ENCODE peak calls at places on chromosomes 13 and 19, in ten cellular contexts. U, J, N, K, Z, V, G, B, A and L are unnamed samples.

GRCh38 chr19:2556221-2557092 is 80.5 kb downstream of the GADD45B start:
- DNase-seq in U (no peak), Z (peak; percentile 15), B (no peak), J (no peak), V (no peak), G (no peak), A (no peak), N (no peak), K (no peak), L (no peak)

GRCh38 chr13:77860621-77861020 is 58.0 kb downstream of the EDNRB start:
- DNase-seq in B (peak; percentile 92), U (peak; percentile 3), N (no peak), Z (no peak), A (no peak), J (no peak), V (peak; percentile 90), G (no peak), K (no peak), L (no peak)

GRCh38 chr19:57708641-57709354 is at the start of gene ZNF154:
- DNase-seq in G (peak; percentile 71), K (peak; percentile 69), J (peak; percentile 94), Z (peak; percentile 21), B (peak; percentile 50), V (peak; percentile 84), U (no peak), A (peak; percentile 80), N (no peak), L (no peak)

GRCh38 chr19:5827891-5828660 is 11.4 kb downstream of the FUT6 start:
- DNase-seq in J (peak; percentile 97), U (peak; percentile 51), V (peak; percentile 91), K (peak; percentile 98), N (peak; percentile 45), A (peak; percentile 91), G (peak; percentile 98), Z (peak; percentile 79), B (peak; percentile 90), L (peak; percentile 70)

GRCh38 chr19:33503791-33504444 is 17.7 kb downstream of the PEPD start:
- DNase-seq in J (no peak), B (no peak), A (no peak), Z (no peak), V (no peak), K (no peak), N (no peak), U (no peak), G (no peak), L (no peak)

GRCh38 chr19:48493718-48494515 is 17.7 kb downstream of the LMTK3 start:
- DNase-seq in A (no peak), B (no peak), G (no peak), J (no peak), N (no peak), Z (no peak), V (no peak), U (no peak), K (no peak), L (no peak)

GRCh38 chr13:71067164-71067815 is 799.7 kb downstream of the DACH1 start:
- DNase-seq in A (no peak), Z (no peak), J (peak; percentile 40), B (no peak), N (no peak), V (no peak), G (no peak), U (no peak), K (no peak), L (no peak)

GRCh38 chr13:97742084-97742483 is 211.4 kb upstream of the IPO5 start:
- DNase-seq in G (no peak), V (no peak), A (no peak), Z (no peak), J (no peak), K (no peak), U (no peak), N (no peak), B (no peak), L (no peak)

GRCh38 chr13:46367622-46368327 is 19.3 kb downstream of the RUBCNL start:
- DNase-seq in K (no peak), N (no peak), Z (no peak), B (peak; percentile 82), V (peak; percentile 64), J (no peak), U (no peak), A (peak; percentile 63), G (no peak), L (no peak)

GRCh38 chr13:108225440-108225839 is 7.2 kb downstream of the ABHD13 start:
- DNase-seq in U (no peak), J (no peak), B (no peak), A (no peak), G (no peak), V (no peak), N (no peak), Z (no peak), K (no peak), L (no peak)

GRCh38 chr19:50601407-50602088 is 33.3 kb upstream of the LRRC4B start:
- DNase-seq in K (no peak), V (peak; percentile 39), N (no peak), J (no peak), A (no peak), G (no peak), B (no peak), Z (no peak), U (no peak), L (no peak)

GRCh38 chr19:49155830-49156346 is 692 bp upstream of the HRC start:
- DNase-seq in A (no peak), J (peak; percentile 36), G (no peak), V (no peak), N (no peak), K (no peak), Z (peak; percentile 65), B (no peak), U (no peak), L (no peak)

GRCh38 chr19:38015216-38015615 is 108.2 kb downstream of the SIPA1L3 start:
- DNase-seq in N (no peak), K (no peak), J (no peak), U (no peak), A (no peak), Z (no peak), G (no peak), B (no peak), V (no peak), L (no peak)

GRCh38 chr13:43221611-43222010 is 198.2 kb downstream of the DNAJC15 start:
- DNase-seq in K (no peak), U (no peak), N (no peak), J (no peak), V (no peak), Z (no peak), A (no peak), B (no peak), G (no peak), L (no peak)

GRCh38 chr13:32736648-32737047 is 150.4 kb downstream of the PDS5B start:
- DNase-seq in V (no peak), U (no peak), N (no peak), J (no peak), Z (no peak), A (no peak), K (no peak), B (peak; percentile 15), G (no peak), L (no peak)

GRCh38 chr19:2289714-2290435 is 7.9 kb upstream of the PEAK3 start:
- DNase-seq in V (no peak), G (no peak), U (no peak), K (peak; percentile 85), A (no peak), J (peak; percentile 53), N (no peak), Z (peak; percentile 42), B (no peak), L (no peak)

GRCh38 chr19:1882089-1882785 is 3.1 kb downstream of the ABHD17A start:
- DNase-seq in V (no peak), N (no peak), Z (no peak), K (no peak), A (no peak), U (no peak), J (peak; percentile 36), G (peak; percentile 60), B (no peak), L (no peak)

DNA sequence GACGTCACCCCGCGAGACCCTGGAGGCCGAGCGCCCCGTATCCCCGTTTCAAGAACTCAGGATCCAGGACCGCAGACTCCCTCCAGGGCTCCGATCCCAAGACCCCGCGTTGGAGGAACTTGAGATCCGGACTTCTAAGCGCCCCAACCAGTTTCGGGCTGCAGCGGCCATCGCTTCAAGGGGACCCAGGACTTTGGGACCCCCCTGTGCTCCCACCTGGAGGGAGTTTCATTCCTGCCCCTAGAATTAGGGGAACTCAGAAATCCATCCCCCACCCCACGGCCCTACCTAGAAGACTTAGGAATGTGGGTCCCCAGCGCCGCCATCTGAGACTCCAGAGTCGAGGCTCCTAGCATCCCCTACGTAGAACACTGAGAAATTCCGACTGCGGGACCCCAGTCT is 399 bp downstream of the PLEKHG2 start:
- DNase-seq in A (no peak), K (no peak), G (no peak), N (no peak), U (no peak), J (no peak), Z (no peak), B (no peak), V (no peak), L (no peak)
- TF ChIP-seq CTCF in A (no peak), K (no peak), G (peak; percentile 52), N (no peak), U (no peak), J (no peak), Z (peak; percentile 6), B (no peak), V (no peak), L (peak; percentile 51)

DNA sequence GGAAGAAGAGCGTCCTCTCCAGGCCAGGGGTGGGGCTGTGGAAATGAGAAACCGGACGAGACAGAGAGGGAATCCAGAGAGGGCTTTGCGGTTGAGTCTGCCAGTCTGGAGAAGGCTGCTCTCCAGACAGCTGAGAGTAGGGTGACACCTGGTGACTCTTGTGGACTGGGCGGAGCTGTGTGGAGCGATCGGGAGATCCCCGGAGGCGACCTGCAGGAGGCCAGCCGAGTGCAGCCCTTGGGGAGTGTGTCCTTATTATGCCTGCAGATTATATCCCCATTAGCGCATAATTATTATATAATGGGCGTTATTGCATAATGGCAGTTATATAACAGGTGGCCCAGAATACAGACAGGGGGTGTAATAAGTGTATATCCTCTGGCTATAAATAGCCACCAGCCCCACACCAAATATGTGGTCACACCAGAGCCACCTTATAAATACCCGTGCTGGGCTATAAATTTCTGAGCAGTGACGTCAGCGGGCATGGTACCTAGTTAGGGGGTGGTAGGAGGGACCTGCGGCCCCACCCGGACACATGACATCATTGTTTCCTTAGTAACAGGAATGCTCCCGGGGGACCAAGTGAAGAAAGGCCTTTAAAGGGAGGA is 41.2 kb downstream of the NFIX start:
- DNase-seq in U (no peak), G (no peak), J (no peak), A (peak; percentile 56), V (peak; percentile 69), K (no peak), Z (no peak), B (peak; percentile 76), N (no peak), L (no peak)
- TF ChIP-seq CTCF in U (no peak), G (no peak), J (peak; percentile 5), A (peak; percentile 10), V (no peak), K (no peak), Z (no peak), B (peak; percentile 8), N (no peak), L (no peak)

GRCh38 chr13:96141032-96141431 is 51.1 kb downstream of the HS6ST3 start:
- DNase-seq in K (no peak), Z (no peak), N (no peak), G (no peak), A (no peak), J (peak; percentile 67), V (peak; percentile 56), B (peak; percentile 48), U (no peak), L (no peak)
- TF ChIP-seq CTCF in K (no peak), Z (peak; percentile 43), N (no peak), G (no peak), A (peak; percentile 32), J (peak; percentile 62), V (peak; percentile 36), B (peak; percentile 29), U (no peak), L (no peak)

GRCh38 chr19:35790981-35791813 is 15.8 kb downstream of the ARHGAP33 start:
- DNase-seq in K (no peak), G (no peak), N (no peak), Z (no peak), A (no peak), J (no peak), U (no peak), V (no peak), B (no peak), L (no peak)
- TF ChIP-seq CTCF in K (peak; percentile 29), G (peak; percentile 24), N (no peak), Z (peak; percentile 10), A (peak; percentile 43), J (no peak), U (peak; percentile 14), V (no peak), B (peak; percentile 5), L (no peak)